ENCODE peak calls at places on chromosome 12, in five cellular contexts. One of them, this sample, is unnamed.

GRCh38 chr12:49461221-49461620 is 77.6 kb upstream of the KCNH3 start:
- DNase-seq in Peyer's patch: no peak
- DNase-seq in neural crest cell: no peak
- DNase-seq in GM06990: no peak
- DNase-seq in bronchial epithelial cell: no peak
- DNase-seq in this sample: no peak

GRCh38 chr12:105166736-105167135 is 59.2 kb downstream of the WASHC4 start:
- DNase-seq in Peyer's patch: no peak
- DNase-seq in neural crest cell: no peak
- DNase-seq in bronchial epithelial cell: no peak
- DNase-seq in GM06990: no peak
- DNase-seq in this sample: peak

GRCh38 chr12:120115066-120115465 is 1.5 kb downstream of the RAB35 start:
- DNase-seq in Peyer's patch: no peak
- DNase-seq in neural crest cell: no peak
- DNase-seq in GM06990: no peak
- DNase-seq in bronchial epithelial cell: no peak
- DNase-seq in this sample: no peak

GRCh38 chr12:31485570-31485969 is 105.4 kb downstream of the DENND5B start:
- DNase-seq in bronchial epithelial cell: no peak
- DNase-seq in Peyer's patch: no peak
- DNase-seq in neural crest cell: no peak
- DNase-seq in GM06990: no peak
- DNase-seq in this sample: no peak

GRCh38 chr12:89454080-89454848 is 70.3 kb downstream of the GALNT4 start:
- DNase-seq in bronchial epithelial cell: no peak
- DNase-seq in GM06990: no peak
- DNase-seq in neural crest cell: no peak
- DNase-seq in Peyer's patch: no peak
- DNase-seq in this sample: peak

GRCh38 chr12:113929312-113929989 is 36.7 kb downstream of the RBM19 start:
- DNase-seq in neural crest cell: no peak
- DNase-seq in bronchial epithelial cell: no peak
- DNase-seq in GM06990: no peak
- DNase-seq in Peyer's patch: no peak
- DNase-seq in this sample: no peak

GRCh38 chr12:74685385-74685784 is 147.8 kb downstream of the ATXN7L3B start:
- DNase-seq in GM06990: no peak
- DNase-seq in neural crest cell: no peak
- DNase-seq in bronchial epithelial cell: no peak
- DNase-seq in Peyer's patch: no peak
- DNase-seq in this sample: no peak

GRCh38 chr12:104742551-104742961 is 215.5 kb downstream of the SLC41A2 start:
- DNase-seq in GM06990: no peak
- DNase-seq in Peyer's patch: no peak
- DNase-seq in neural crest cell: no peak
- DNase-seq in bronchial epithelial cell: no peak
- DNase-seq in this sample: no peak

GRCh38 chr12:13487326-13487725 is 290.8 kb downstream of the EMP1 start:
- DNase-seq in GM06990: no peak
- DNase-seq in bronchial epithelial cell: no peak
- DNase-seq in Peyer's patch: no peak
- DNase-seq in neural crest cell: no peak
- DNase-seq in this sample: no peak

GRCh38 chr12:108375986-108376663 is 37.0 kb upstream of the CMKLR1 start:
- DNase-seq in GM06990: no peak
- DNase-seq in Peyer's patch: no peak
- DNase-seq in bronchial epithelial cell: peak
- DNase-seq in neural crest cell: no peak
- DNase-seq in this sample: peak

GRCh38 chr12:108374596-108375320 is 35.6 kb upstream of the CMKLR1 start:
- DNase-seq in neural crest cell: no peak
- DNase-seq in Peyer's patch: no peak
- DNase-seq in bronchial epithelial cell: no peak
- DNase-seq in GM06990: no peak
- DNase-seq in this sample: no peak

GRCh38 chr12:108371801-108372344 is 32.8 kb upstream of the CMKLR1 start:
- DNase-seq in Peyer's patch: no peak
- DNase-seq in GM06990: no peak
- DNase-seq in neural crest cell: no peak
- DNase-seq in bronchial epithelial cell: no peak
- DNase-seq in this sample: peak

GRCh38 chr12:108369736-108370396 is 30.8 kb upstream of the CMKLR1 start:
- DNase-seq in GM06990: no peak
- DNase-seq in bronchial epithelial cell: no peak
- DNase-seq in Peyer's patch: no peak
- DNase-seq in neural crest cell: no peak
- DNase-seq in this sample: no peak

DNA sequence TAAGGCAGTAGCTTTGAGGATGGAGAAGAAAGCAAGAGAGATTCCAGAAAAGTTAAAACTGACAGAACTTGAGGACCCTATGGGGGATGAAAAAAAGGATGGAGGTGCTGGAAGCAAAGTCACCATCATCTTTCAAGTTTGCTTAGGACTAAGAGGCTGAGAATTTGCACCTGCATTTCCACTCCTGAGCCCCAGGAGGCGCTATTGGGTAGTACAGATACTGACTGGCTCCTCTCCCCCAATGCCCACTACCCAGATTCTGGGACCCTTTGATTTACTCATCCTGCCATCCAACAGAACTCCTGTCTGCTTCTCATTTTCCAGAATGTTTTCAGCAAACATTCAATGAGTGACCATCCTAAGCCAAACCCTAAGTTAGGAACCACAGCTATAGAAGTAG is 34.0 kb upstream of the CMKLR1 start:
- DNase-seq in GM06990: no peak
- DNase-seq in bronchial epithelial cell: no peak
- DNase-seq in Peyer's patch: no peak
- DNase-seq in neural crest cell: no peak
- DNase-seq in this sample: no peak
- TF ChIP-seq CTCF in GM06990: no peak
- TF ChIP-seq CTCF in bronchial epithelial cell: peak
- TF ChIP-seq CTCF in Peyer's patch: no peak
- TF ChIP-seq CTCF in neural crest cell: peak
- TF ChIP-seq CTCF in this sample: peak

GRCh38 chr12:67774983-67775587 is 126.5 kb downstream of the DYRK2 start:
- DNase-seq in neural crest cell: no peak
- DNase-seq in bronchial epithelial cell: no peak
- DNase-seq in GM06990: no peak
- DNase-seq in Peyer's patch: no peak
- DNase-seq in this sample: no peak

GRCh38 chr12:67773896-67774295 is 125.4 kb downstream of the DYRK2 start:
- DNase-seq in Peyer's patch: no peak
- DNase-seq in GM06990: no peak
- DNase-seq in neural crest cell: no peak
- DNase-seq in bronchial epithelial cell: no peak
- DNase-seq in this sample: no peak

DNA sequence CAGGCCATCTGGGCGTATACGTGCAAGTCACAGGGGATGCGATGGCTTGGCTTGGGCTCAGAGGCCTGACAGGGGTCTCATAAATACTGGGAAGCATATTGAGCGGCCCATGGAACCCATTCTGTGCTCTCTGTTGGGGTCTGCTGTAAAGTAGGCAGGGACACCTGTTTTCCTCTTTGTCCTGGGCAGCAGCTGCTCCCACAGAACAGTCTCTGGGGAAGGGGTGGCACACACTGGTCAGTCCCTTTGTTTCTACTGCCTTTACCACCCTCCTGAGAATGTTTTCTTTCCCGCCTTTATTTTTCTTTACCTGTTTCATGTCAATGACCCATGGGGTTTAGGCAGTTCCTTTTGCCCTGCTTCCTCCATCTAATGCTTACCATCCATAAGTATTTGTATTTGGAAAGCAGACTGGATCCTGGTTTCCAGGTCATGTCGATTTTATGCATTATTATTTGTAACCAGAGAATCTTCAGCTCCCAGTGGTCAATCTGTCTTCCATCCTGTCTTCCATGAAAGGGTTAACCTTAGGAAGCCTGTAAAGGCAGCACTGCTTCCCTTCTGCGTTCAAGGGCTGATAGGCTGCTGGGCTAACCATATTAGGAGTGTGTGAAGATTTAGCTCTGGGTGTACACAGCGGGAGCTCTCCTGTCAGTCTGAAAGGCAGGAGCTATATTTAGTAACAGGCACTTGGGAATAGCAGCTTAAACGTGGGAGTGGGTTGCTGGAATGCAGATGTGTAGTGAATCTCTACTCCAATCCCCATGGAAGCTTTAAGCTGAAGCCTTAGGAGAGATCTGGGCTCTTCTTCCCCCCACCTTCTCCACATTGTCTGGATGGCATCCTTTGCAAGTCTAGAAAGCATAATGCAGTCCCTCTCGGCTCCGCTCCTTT is 124.0 kb downstream of the DYRK2 start:
- DNase-seq in neural crest cell: peak
- DNase-seq in bronchial epithelial cell: no peak
- DNase-seq in Peyer's patch: no peak
- DNase-seq in GM06990: no peak
- DNase-seq in this sample: peak
- TF ChIP-seq CTCF in neural crest cell: no peak
- TF ChIP-seq CTCF in bronchial epithelial cell: no peak
- TF ChIP-seq CTCF in Peyer's patch: no peak
- TF ChIP-seq CTCF in GM06990: no peak
- TF ChIP-seq CTCF in this sample: no peak

DNA sequence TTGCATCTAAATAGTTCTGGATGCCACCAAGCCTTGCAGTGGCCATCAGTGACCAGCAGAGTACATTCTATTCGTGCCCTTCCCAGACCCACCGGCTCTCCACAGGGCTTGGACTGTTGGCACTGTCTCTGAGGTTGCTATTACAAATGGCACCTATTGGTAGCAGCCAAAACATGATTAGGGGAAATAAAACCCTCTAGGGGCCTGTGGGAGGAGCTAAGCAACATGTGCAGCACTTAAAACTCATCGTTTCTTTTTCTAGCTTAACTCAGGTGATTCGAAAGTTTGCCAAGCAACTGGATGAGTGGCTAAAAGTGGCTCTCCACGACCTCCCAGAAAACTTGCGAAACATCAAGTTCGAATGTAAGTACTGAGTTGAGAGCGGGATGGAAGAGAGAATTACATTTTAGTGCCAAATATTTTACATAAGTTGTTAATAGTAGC is 65.4 kb upstream of the RIC8B start:
- DNase-seq in bronchial epithelial cell: no peak
- DNase-seq in Peyer's patch: no peak
- DNase-seq in GM06990: no peak
- DNase-seq in neural crest cell: no peak
- DNase-seq in this sample: no peak
- TF ChIP-seq CTCF in bronchial epithelial cell: no peak
- TF ChIP-seq CTCF in Peyer's patch: no peak
- TF ChIP-seq CTCF in GM06990: no peak
- TF ChIP-seq CTCF in neural crest cell: no peak
- TF ChIP-seq CTCF in this sample: no peak

GRCh38 chr12:1932264-1932777 is 13.9 kb upstream of the CACNA2D4 start:
- DNase-seq in bronchial epithelial cell: no peak
- DNase-seq in Peyer's patch: peak
- DNase-seq in neural crest cell: no peak
- DNase-seq in GM06990: peak
- DNase-seq in this sample: peak

GRCh38 chr12:1935242-1935641 is 16.8 kb upstream of the CACNA2D4 start:
- DNase-seq in bronchial epithelial cell: no peak
- DNase-seq in neural crest cell: no peak
- DNase-seq in Peyer's patch: no peak
- DNase-seq in GM06990: no peak
- DNase-seq in this sample: no peak

GRCh38 chr12:1934068-1934467 is 15.6 kb upstream of the CACNA2D4 start:
- DNase-seq in Peyer's patch: no peak
- DNase-seq in GM06990: no peak
- DNase-seq in neural crest cell: no peak
- DNase-seq in bronchial epithelial cell: no peak
- DNase-seq in this sample: no peak

GRCh38 chr12:1934831-1935230 is 16.4 kb upstream of the CACNA2D4 start:
- DNase-seq in Peyer's patch: no peak
- DNase-seq in GM06990: no peak
- DNase-seq in bronchial epithelial cell: no peak
- DNase-seq in neural crest cell: no peak
- DNase-seq in this sample: no peak

DNA sequence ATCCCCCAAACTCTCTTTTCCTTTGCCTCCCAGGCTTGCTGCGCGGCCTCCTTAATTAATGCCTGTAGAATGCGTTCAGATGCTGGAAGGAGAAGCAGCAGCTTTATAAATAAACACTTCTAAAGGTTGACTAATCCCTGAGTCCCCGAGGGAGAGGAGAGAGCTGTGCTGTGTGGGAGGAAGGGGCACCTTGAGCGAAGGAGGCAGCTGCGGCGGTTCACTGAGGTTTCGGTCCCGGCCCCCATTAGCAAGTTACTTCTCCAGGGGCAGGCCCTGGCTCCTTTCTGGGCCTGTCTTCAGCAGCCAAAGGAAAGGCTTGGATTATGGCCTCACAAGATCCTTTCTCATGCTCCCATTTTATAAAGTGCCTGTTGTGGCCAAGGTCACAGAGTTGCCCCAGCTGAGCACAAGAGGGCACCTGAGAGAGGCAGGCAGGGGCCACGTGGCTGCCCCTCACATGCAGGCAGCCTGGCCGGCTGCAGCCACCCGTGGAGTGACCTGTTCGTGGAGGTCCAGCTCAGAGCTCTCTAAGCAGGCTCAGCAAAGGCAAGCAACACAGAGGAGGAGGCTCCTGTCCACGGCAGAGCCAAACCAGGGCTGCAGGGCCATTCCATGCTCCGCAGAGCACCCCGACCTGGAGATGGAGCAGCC is 15.0 kb upstream of the CACNA2D4 start:
- DNase-seq in Peyer's patch: no peak
- DNase-seq in neural crest cell: no peak
- DNase-seq in GM06990: peak
- DNase-seq in bronchial epithelial cell: no peak
- DNase-seq in this sample: peak
- TF ChIP-seq CTCF in Peyer's patch: no peak
- TF ChIP-seq CTCF in neural crest cell: no peak
- TF ChIP-seq CTCF in GM06990: no peak
- TF ChIP-seq CTCF in bronchial epithelial cell: no peak
- TF ChIP-seq CTCF in this sample: no peak

GRCh38 chr12:43113153-43113552 is 438.9 kb downstream of the ADAMTS20 start:
- DNase-seq in bronchial epithelial cell: no peak
- DNase-seq in Peyer's patch: no peak
- DNase-seq in GM06990: no peak
- DNase-seq in neural crest cell: no peak
- DNase-seq in this sample: peak
- TF ChIP-seq CTCF in bronchial epithelial cell: no peak
- TF ChIP-seq CTCF in Peyer's patch: no peak
- TF ChIP-seq CTCF in GM06990: no peak
- TF ChIP-seq CTCF in neural crest cell: no peak
- TF ChIP-seq CTCF in this sample: peak

GRCh38 chr12:110505332-110505731 is 3.2 kb downstream of the RAD9B start:
- DNase-seq in GM06990: no peak
- DNase-seq in Peyer's patch: no peak
- DNase-seq in bronchial epithelial cell: no peak
- DNase-seq in neural crest cell: no peak
- DNase-seq in this sample: no peak

GRCh38 chr12:110502449-110502738 is 263 bp downstream of the RAD9B start:
- DNase-seq in neural crest cell: no peak
- DNase-seq in GM06990: no peak
- DNase-seq in Peyer's patch: no peak
- DNase-seq in bronchial epithelial cell: no peak
- DNase-seq in this sample: no peak

GRCh38 chr12:110503432-110503831 is 1.3 kb downstream of the RAD9B start:
- DNase-seq in GM06990: no peak
- DNase-seq in bronchial epithelial cell: no peak
- DNase-seq in Peyer's patch: no peak
- DNase-seq in neural crest cell: no peak
- DNase-seq in this sample: no peak

GRCh38 chr12:110513842-110514241 is 11.7 kb downstream of the RAD9B start:
- DNase-seq in neural crest cell: no peak
- DNase-seq in GM06990: no peak
- DNase-seq in bronchial epithelial cell: no peak
- DNase-seq in Peyer's patch: no peak
- DNase-seq in this sample: no peak

GRCh38 chr12:110508071-110508586 is 6.0 kb downstream of the RAD9B start:
- DNase-seq in GM06990: no peak
- DNase-seq in Peyer's patch: no peak
- DNase-seq in bronchial epithelial cell: peak
- DNase-seq in neural crest cell: no peak
- DNase-seq in this sample: no peak
- TF ChIP-seq CTCF in GM06990: no peak
- TF ChIP-seq CTCF in Peyer's patch: no peak
- TF ChIP-seq CTCF in bronchial epithelial cell: no peak
- TF ChIP-seq CTCF in neural crest cell: no peak
- TF ChIP-seq CTCF in this sample: no peak